ENCODE peak calls at places on chromosomes 7 and 10, in nine cellular contexts. C, G, E, N, R, S, M, Y and W are unnamed samples.

GRCh38 chr7:133545613-133546012 is 292.7 kb downstream of the EXOC4 start:
- DNase-seq in C (no peak), G (no peak), E (no peak), N (no peak), R (no peak), S (no peak), M (peak; percentile 10), Y (no peak), W (no peak)

GRCh38 chr7:150531704-150532103 is 17.0 kb downstream of the GIMAP7 start:
- DNase-seq in C (no peak), G (no peak), E (no peak), N (no peak), R (no peak), S (no peak), M (no peak), Y (no peak), W (no peak)

GRCh38 chr7:131431289-131431688 is 103.6 kb downstream of the MKLN1 start:
- DNase-seq in C (no peak), G (no peak), E (no peak), N (no peak), R (no peak), S (peak; percentile 9), M (no peak), Y (no peak), W (no peak)

GRCh38 chr10:120942806-120943413 is 91.7 kb downstream of the WDR11 start:
- DNase-seq in C (peak; percentile 71), G (peak; percentile 83), E (peak; percentile 83), N (peak; percentile 61), R (peak; percentile 90), S (peak; percentile 46), M (peak; percentile 34), Y (peak; percentile 87), W (no peak)

GRCh38 chr7:68977709-68978108 is 620.6 kb upstream of the AUTS2 start:
- DNase-seq in C (no peak), G (no peak), E (no peak), N (no peak), R (no peak), S (no peak), M (no peak), Y (no peak), W (no peak)

GRCh38 chr10:14530465-14530864 is 199.7 kb upstream of the FRMD4A start:
- DNase-seq in C (no peak), G (no peak), E (no peak), N (no peak), R (no peak), S (no peak), M (no peak), Y (no peak), W (no peak)

GRCh38 chr7:6221340-6222319 is 50.8 kb downstream of the CYTH3 start:
- DNase-seq in C (no peak), G (no peak), E (no peak), N (no peak), R (no peak), S (no peak), M (no peak), Y (no peak), W (no peak)

GRCh38 chr7:51647931-51648351 is 331.3 kb upstream of the COBL start:
- DNase-seq in C (no peak), G (no peak), E (peak; percentile 59), N (no peak), R (no peak), S (no peak), M (no peak), Y (no peak), W (no peak)

GRCh38 chr7:105796365-105796764 is 80.0 kb downstream of the ATXN7L1 start:
- DNase-seq in C (no peak), G (no peak), E (no peak), N (no peak), R (no peak), S (no peak), M (no peak), Y (no peak), W (no peak)

GRCh38 chr7:120272261-120272895 is 597 bp upstream of the KCND2 start:
- DNase-seq in C (no peak), G (no peak), E (no peak), N (no peak), R (no peak), S (no peak), M (peak; percentile 16), Y (no peak), W (no peak)

GRCh38 chr10:123027861-123028260 is 19.1 kb downstream of the ACADSB start:
- DNase-seq in C (no peak), G (no peak), E (no peak), N (no peak), R (no peak), S (no peak), M (no peak), Y (no peak), W (no peak)

GRCh38 chr7:129970816-129971215 is 18.1 kb upstream of the UBE2H start:
- DNase-seq in C (no peak), G (no peak), E (peak; percentile 80), N (no peak), R (peak; percentile 24), S (no peak), M (no peak), Y (peak; percentile 63), W (no peak)

GRCh38 chr7:129489491-129489890 is 12.8 kb upstream of the SMKR1 start:
- DNase-seq in C (no peak), G (no peak), E (no peak), N (no peak), R (no peak), S (no peak), M (peak; percentile 72), Y (no peak), W (no peak)

GRCh38 chr7:111255576-111255975 is 164.6 kb downstream of the LRRN3 start:
- DNase-seq in C (no peak), G (no peak), E (no peak), N (no peak), R (no peak), S (no peak), M (no peak), Y (no peak), W (no peak)

GRCh38 chr7:111259991-111260390 is 169.1 kb downstream of the LRRN3 start:
- DNase-seq in C (no peak), G (no peak), E (no peak), N (no peak), R (no peak), S (no peak), M (no peak), Y (no peak), W (no peak)

GRCh38 chr7:111256391-111256790 is 165.5 kb downstream of the LRRN3 start:
- DNase-seq in C (no peak), G (no peak), E (no peak), N (no peak), R (no peak), S (no peak), M (no peak), Y (no peak), W (no peak)
- TF ChIP-seq CTCF in C (no peak), G (no peak), E (no peak), N (no peak), R (no peak), S (no peak), M (no peak), Y (no peak), W (no peak)

GRCh38 chr10:51141015-51141414 is 66.7 kb downstream of the PRKG1 start:
- DNase-seq in C (no peak), G (no peak), E (no peak), N (no peak), R (no peak), S (no peak), M (no peak), Y (no peak), W (no peak)

GRCh38 chr10:51137741-51138529 is 63.6 kb downstream of the PRKG1 start:
- DNase-seq in C (no peak), G (no peak), E (no peak), N (no peak), R (no peak), S (no peak), M (no peak), Y (no peak), W (no peak)

GRCh38 chr10:51144161-51144781 is 70.0 kb downstream of the PRKG1 start:
- DNase-seq in C (no peak), G (no peak), E (no peak), N (no peak), R (no peak), S (no peak), M (no peak), Y (no peak), W (no peak)

DNA sequence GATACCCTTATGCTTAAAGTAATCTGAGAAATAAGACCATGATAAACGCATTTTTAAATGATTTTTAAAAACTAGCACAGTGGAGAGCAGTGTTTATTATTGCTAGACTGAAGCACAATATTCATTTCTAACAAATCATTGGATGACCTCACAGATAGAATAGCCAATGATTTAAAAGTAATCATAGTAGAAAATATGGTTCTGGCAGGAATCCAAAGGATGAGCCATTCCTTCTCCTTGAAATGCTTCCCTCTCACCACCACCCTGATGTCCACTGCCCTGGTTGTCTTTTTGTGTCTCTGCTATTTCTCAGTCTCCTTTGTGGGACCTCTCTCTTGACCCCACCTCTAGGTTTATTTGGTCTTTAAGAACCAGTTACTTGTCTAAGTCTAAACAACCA is 64.9 kb downstream of the PRKG1 start:
- DNase-seq in C (no peak), G (no peak), E (no peak), N (no peak), R (no peak), S (no peak), M (no peak), Y (no peak), W (no peak)
- H3K9me3 ChIP-seq in C (no peaks in the 10 kb centered on the region), G (no peaks in the 10 kb centered on the region), E (no peaks in the 10 kb centered on the region), N (no peaks in the 10 kb centered on the region), R (no peaks in the 10 kb centered on the region), S (no peaks in the 10 kb centered on the region), M (no peaks in the 10 kb centered on the region), Y (no peaks in the 10 kb centered on the region), W (no peaks in the 10 kb centered on the region)

GRCh38 chr10:78928330-78928729 is 140.4 kb upstream of the ZMIZ1 start:
- DNase-seq in C (no peak), G (no peak), E (no peak), N (no peak), R (no peak), S (no peak), M (no peak), Y (no peak), W (no peak)
- H3K27ac ChIP-seq in C (no peak overlapping the region), G (no peak overlapping the region), E (no peak overlapping the region), N (no peak overlapping the region), R (no peak overlapping the region), S (no peak overlapping the region), M (no peak overlapping the region), Y (no peak overlapping the region), W (no peak overlapping the region)

GRCh38 chr7:94510582-94511456 is 1.2 kb downstream of the CASD1 start:
- DNase-seq in C (no peak), G (peak; percentile 46), E (peak; percentile 61), N (no peak), R (no peak), S (no peak), M (no peak), Y (no peak), W (no peak)

GRCh38 chr7:94511763-94512162 is 2.2 kb downstream of the CASD1 start:
- DNase-seq in C (no peak), G (peak; percentile 34), E (no peak), N (no peak), R (no peak), S (no peak), M (no peak), Y (no peak), W (no peak)

GRCh38 chr7:94507962-94508361 is 1.6 kb upstream of the CASD1 start:
- DNase-seq in C (no peak), G (no peak), E (no peak), N (no peak), R (no peak), S (no peak), M (no peak), Y (no peak), W (no peak)

GRCh38 chr7:94509264-94509878 is at the start of gene CASD1:
- DNase-seq in C (no peak), G (peak; percentile 67), E (peak; percentile 80), N (no peak), R (no peak), S (no peak), M (no peak), Y (peak; percentile 72), W (peak; percentile 80)

GRCh38 chr7:94509879-94510581 is 421 bp downstream of the CASD1 start:
- DNase-seq in C (peak; percentile 33), G (peak; percentile 68), E (peak; percentile 70), N (no peak), R (peak; percentile 94), S (no peak), M (no peak), Y (peak; percentile 77), W (peak; percentile 83)
- TF ChIP-seq CTCF in C (peak; percentile 21), G (peak; percentile 17), E (no peak), N (peak; percentile 55), R (peak; percentile 43), S (no peak), M (peak; percentile 41), Y (no peak), W (no peak)